ENCODE peak calls at places on chromosomes 4 and X, in five cellular contexts. U is left ventricle myocardium inferior, J is upper lobe of right lung, I is ovary, Z is heart right ventricle. Q is an unnamed sample. For H3K4me1, the result is how much of the 10 kb centered on the place peaks cover.

GRCh38 chr4:39118034-39118658 is 56.1 kb downstream of the KLHL5 start:
- DNase-seq in U (no peak), J (no peak), I (no peak), Z (no peak), Q (no peak)

GRCh38 chr4:58166496-58166895 is 1056.3 kb upstream of the IGFBP7 start:
- DNase-seq in U (peak), J (no peak), I (no peak), Z (no peak), Q (no peak)

GRCh38 chr4:112896326-112896892 is 153.0 kb upstream of the ANK2 start:
- DNase-seq in U (no peak), J (no peak), I (no peak), Z (no peak), Q (no peak)

GRCh38 chrX:134315893-134316292 is 78.9 kb downstream of the CCDC160 start:
- DNase-seq in U (no peak), J (no peak), I (no peak), Z (no peak), Q (no peak)

GRCh38 chrX:8815460-8816065 is 14.4 kb upstream of the FAM9A start:
- DNase-seq in U (no peak), J (no peak), I (no peak), Z (no peak), Q (no peak)

GRCh38 chr4:98794565-98795205 is 134.2 kb downstream of the EIF4E start:
- DNase-seq in U (no peak), J (no peak), I (no peak), Z (no peak), Q (no peak)

GRCh38 chr4:79334783-79335182 is 8.9 kb upstream of the NAA11 start:
- DNase-seq in U (no peak), J (no peak), I (no peak), Z (no peak), Q (no peak)

GRCh38 chrX:51257490-51257889 is 75.1 kb upstream of the NUDT10 start:
- DNase-seq in U (no peak), J (no peak), I (no peak), Z (no peak), Q (no peak)

GRCh38 chrX:150269613-150270254 is 93.4 kb upstream of the MAMLD1 start:
- DNase-seq in U (no peak), J (no peak), I (peak), Z (no peak), Q (no peak)

GRCh38 chr4:83516042-83516772 is 19.7 kb upstream of the GPAT3 start:
- DNase-seq in U (no peak), J (no peak), I (no peak), Z (no peak), Q (no peak)

GRCh38 chr4:4392501-4393183 is 5.7 kb downstream of the NSG1 start:
- DNase-seq in U (no peak), J (no peak), I (no peak), Z (no peak), Q (no peak)

GRCh38 chr4:22434895-22435294 is 81.0 kb downstream of the ADGRA3 start:
- DNase-seq in U (no peak), J (no peak), I (no peak), Z (no peak), Q (no peak)

GRCh38 chr4:40915318-40916217 is 165.8 kb downstream of the NSUN7 start:
- DNase-seq in U (no peak), J (no peak), I (no peak), Z (no peak), Q (no peak)

GRCh38 chrX:46298821-46299220 is 246.4 kb downstream of the ZNF674 start:
- DNase-seq in U (no peak), J (no peak), I (no peak), Z (no peak), Q (no peak)

GRCh38 chr4:179114615-179115014 is 1672.4 kb upstream of the AGA start:
- DNase-seq in U (no peak), J (no peak), I (no peak), Z (no peak), Q (no peak)

GRCh38 chr4:40238008-40238699 is 41.3 kb downstream of the RHOH start:
- DNase-seq in U (no peak), J (no peak), I (no peak), Z (no peak), Q (no peak)

GRCh38 chr4:98260047-98260578 is 1.1 kb upstream of the RAP1GDS1 start:
- DNase-seq in U (peak), J (peak), I (peak), Z (peak), Q (no peak)

GRCh38 chrX:71950066-71950465 is 39.4 kb downstream of the NHSL2 start:
- DNase-seq in U (no peak), J (no peak), I (no peak), Z (no peak), Q (no peak)

GRCh38 chrX:110600745-110601310 is 194.8 kb downstream of the CHRDL1 start:
- DNase-seq in U (no peak), J (no peak), I (no peak), Z (no peak), Q (peak)

GRCh38 chr4:108116423-108117168 is 52.1 kb downstream of the LEF1 start:
- DNase-seq in U (no peak), J (no peak), I (no peak), Z (no peak), Q (no peak)

GRCh38 chrX:142884853-142885252 is 140.9 kb upstream of the SPANXN4 start:
- DNase-seq in U (no peak), J (no peak), I (no peak), Z (no peak), Q (no peak)

GRCh38 chrX:63115196-63115595 is 235.9 kb downstream of the SPIN4 start:
- DNase-seq in U (no peak), J (no peak), I (no peak), Z (no peak), Q (no peak)

GRCh38 chrX:132877954-132878536 is 80.4 kb downstream of the HS6ST2 start:
- DNase-seq in U (no peak), J (no peak), I (no peak), Z (no peak), Q (no peak)

GRCh38 chr4:113691676-113692075 is 69.9 kb downstream of the CAMK2D start:
- DNase-seq in U (no peak), J (no peak), I (no peak), Z (no peak), Q (no peak)

GRCh38 chr4:86606809-86607208 is 12.7 kb downstream of the PTPN13 start:
- DNase-seq in U (no peak), J (no peak), I (no peak), Z (no peak), Q (no peak)

GRCh38 chr4:7635435-7635834 is 200.7 kb upstream of the PSAPL1 start:
- DNase-seq in U (no peak), J (no peak), I (no peak), Z (no peak), Q (no peak)

GRCh38 chr4:51851937-51852290 is 9.0 kb downstream of the DCUN1D4 start:
- DNase-seq in U (no peak), J (no peak), I (no peak), Z (no peak), Q (no peak)

GRCh38 chr4:51849430-51849829 is 6.5 kb downstream of the DCUN1D4 start:
- DNase-seq in U (no peak), J (no peak), I (no peak), Z (no peak), Q (no peak)

GRCh38 chr4:51850294-51850693 is 7.3 kb downstream of the DCUN1D4 start:
- DNase-seq in U (no peak), J (no peak), I (no peak), Z (no peak), Q (no peak)

GRCh38 chr4:51853027-51853682 is 10.2 kb downstream of the DCUN1D4 start:
- DNase-seq in U (no peak), J (no peak), I (no peak), Z (peak), Q (no peak)

DNA sequence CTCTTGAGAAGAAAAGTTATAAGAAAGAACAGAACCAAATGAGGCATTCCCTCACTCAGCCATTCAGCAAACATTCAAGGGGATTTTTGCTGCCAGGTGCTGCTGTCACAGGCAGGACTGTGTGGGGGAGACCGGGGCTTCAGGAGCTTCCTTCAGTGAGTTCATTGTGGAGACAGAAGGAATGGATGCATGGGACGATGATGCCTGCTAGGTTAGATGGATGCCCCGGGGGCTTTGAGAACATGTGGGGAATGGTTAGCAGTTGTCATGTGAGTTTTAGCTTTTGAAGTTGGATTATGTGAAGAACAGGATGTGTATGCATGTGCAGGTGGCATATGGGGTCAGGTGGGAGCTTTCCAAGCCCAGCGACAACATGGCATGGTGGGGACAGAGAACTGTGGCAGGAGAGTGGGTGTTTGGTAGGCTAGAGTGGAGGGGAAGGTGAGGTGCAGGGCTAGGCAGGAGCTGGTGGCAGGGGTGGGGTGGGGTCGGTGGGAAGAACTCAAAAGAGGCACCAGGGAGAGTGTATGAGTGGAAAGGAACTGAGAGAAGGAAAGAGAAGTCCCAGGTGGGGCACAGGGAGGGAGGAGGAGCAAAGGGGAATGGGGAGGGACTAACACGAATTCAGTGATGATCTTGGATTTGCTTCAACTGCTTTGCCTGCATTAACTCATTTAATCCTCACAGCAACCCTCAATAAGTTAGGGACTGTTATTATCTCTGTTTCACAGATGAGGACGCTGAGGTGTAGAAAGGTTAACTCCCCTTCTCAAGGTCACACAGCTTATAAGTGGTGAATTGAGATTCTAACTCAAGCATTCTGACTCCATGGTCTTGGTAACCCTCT is 8.4 kb downstream of the DCUN1D4 start:
- DNase-seq in U (no peak), J (no peak), I (no peak), Z (no peak), Q (no peak)
- H3K4me1 ChIP-seq in U (half or more), J (under half), I (under half), Z (under half), Q (under half)

GRCh38 chrX:107448625-107449468 is 605 bp upstream of the FRMPD3 start:
- DNase-seq in U (no peak), J (no peak), I (peak), Z (no peak), Q (no peak)
- H3K4me3 ChIP-seq in U (peak), J (peak), I (peak), Z (peak), Q (no peak)

DNA sequence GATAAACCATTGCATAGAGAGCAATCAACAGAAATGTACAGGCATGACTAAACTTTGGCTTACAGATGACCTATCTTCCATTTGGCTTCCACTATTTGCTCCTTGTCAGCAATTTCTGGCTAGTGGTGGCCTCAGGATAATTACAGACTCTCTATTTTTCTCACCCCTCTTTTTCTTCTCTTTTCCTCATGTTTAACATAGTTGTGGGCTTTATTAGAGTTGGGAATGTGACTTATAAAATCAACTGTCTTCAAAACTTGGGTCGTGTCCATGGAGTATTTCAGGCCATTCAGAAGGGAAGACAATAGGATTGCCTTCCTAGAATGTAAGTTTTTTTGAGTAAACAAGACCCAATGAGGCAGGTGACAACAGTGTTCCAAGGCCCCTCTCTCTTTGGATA is 236.2 kb downstream of the FRAS1 start:
- DNase-seq in U (no peak), J (no peak), I (no peak), Z (no peak), Q (no peak)
- H3K4me1 ChIP-seq in U (under half), J (under half), I (under half), Z (under half), Q (under half)

GRCh38 chr4:48642421-48643144 is 137.5 kb downstream of the FRYL start:
- DNase-seq in U (no peak), J (no peak), I (no peak), Z (no peak), Q (no peak)

GRCh38 chr4:48640225-48640624 is 139.9 kb downstream of the FRYL start:
- DNase-seq in U (no peak), J (no peak), I (no peak), Z (no peak), Q (no peak)

GRCh38 chr4:48640699-48641098 is 139.4 kb downstream of the FRYL start:
- DNase-seq in U (no peak), J (no peak), I (no peak), Z (no peak), Q (no peak)

GRCh38 chr4:48641401-48641800 is 138.7 kb downstream of the FRYL start:
- DNase-seq in U (no peak), J (no peak), I (no peak), Z (no peak), Q (no peak)

GRCh38 chr4:48639816-48640215 is 140.3 kb downstream of the FRYL start:
- DNase-seq in U (no peak), J (no peak), I (no peak), Z (no peak), Q (no peak)
- H3K4me3 ChIP-seq in U (no peak), J (no peak), I (no peak), Z (no peak), Q (no peak)

GRCh38 chrX:115018944-115019343 is 1.5 kb upstream of the IL13RA2 start:
- DNase-seq in U (no peak), J (no peak), I (no peak), Z (no peak), Q (no peak)
- H3K4me1 ChIP-seq in U (under half), J (under half), I (under half), Z (under half), Q (under half)

GRCh38 chr4:8893227-8893623 is 21.6 kb upstream of the HMX1 start:
- DNase-seq in U (no peak), J (no peak), I (no peak), Z (no peak), Q (no peak)
- H3K4me3 ChIP-seq in U (no peak), J (no peak), I (no peak), Z (no peak), Q (no peak)

GRCh38 chr4:184444953-184445309 is 29.4 kb downstream of the IRF2 start:
- DNase-seq in U (no peak), J (no peak), I (no peak), Z (no peak), Q (no peak)
- H3K4me1 ChIP-seq in U (half or more), J (half or more), I (under half), Z (half or more), Q (under half)